ENCODE peak calls at places on chromosome 7, in nine cellular contexts. X is spleen, W is upper lobe of left lung, A is OCI-LY7, F is upper lobe of right lung, S is fibroblast of pulmonary artery, I is mucosa of descending colon, M is IMR-90, B is fibroblast of lung. Q is an unnamed sample.

GRCh38 chr7:43884617-43885016 is 15.3 kb upstream of the MRPS24 start:
- DNase-seq in X (no peak), W (no peak), A (no peak), F (no peak), S (no peak), I (no peak), M (no peak), B (no peak), Q (no peak)

GRCh38 chr7:135741905-135742304 is 6.7 kb downstream of the FAM180A start:
- DNase-seq in X (no peak), W (no peak), A (no peak), F (no peak), S (no peak), I (no peak), M (no peak), B (no peak), Q (no peak)

GRCh38 chr7:149787428-149788299 is 14.3 kb upstream of the ZNF467 start:
- DNase-seq in X (no peak), W (peak), A (no peak), F (no peak), S (no peak), I (no peak), M (no peak), B (no peak), Q (no peak)

GRCh38 chr7:22397981-22398380 is 41.0 kb upstream of the RAPGEF5 start:
- DNase-seq in X (no peak), W (no peak), A (no peak), F (no peak), S (no peak), I (no peak), M (peak), B (peak), Q (peak)

GRCh38 chr7:11701829-11702560 is 130.0 kb downstream of the THSD7A start:
- DNase-seq in X (no peak), W (no peak), A (no peak), F (no peak), S (no peak), I (no peak), M (no peak), B (peak), Q (no peak)

GRCh38 chr7:134741901-134742635 is 37.4 kb upstream of the CALD1 start:
- DNase-seq in X (no peak), W (no peak), A (no peak), F (no peak), S (peak), I (no peak), M (peak), B (peak), Q (peak)

GRCh38 chr7:2601907-2602735 is 29.7 kb upstream of the TTYH3 start:
- DNase-seq in X (no peak), W (no peak), A (no peak), F (no peak), S (no peak), I (no peak), M (no peak), B (no peak), Q (no peak)

GRCh38 chr7:98354511-98355249 is 46.2 kb downstream of the BAIAP2L1 start:
- DNase-seq in X (no peak), W (peak), A (no peak), F (peak), S (peak), I (peak), M (peak), B (peak), Q (peak)

GRCh38 chr7:142496545-142496991 is 238.7 kb upstream of the PRSS58 start:
- DNase-seq in X (no peak), W (no peak), A (peak), F (no peak), S (peak), I (no peak), M (peak), B (peak), Q (peak)

GRCh38 chr7:69684955-69685631 is 86.8 kb downstream of the AUTS2 start:
- DNase-seq in X (no peak), W (no peak), A (no peak), F (no peak), S (no peak), I (no peak), M (no peak), B (no peak), Q (no peak)

GRCh38 chr7:50307368-50308012 is 3.0 kb downstream of the IKZF1 start:
- DNase-seq in X (peak), W (no peak), A (peak), F (no peak), S (no peak), I (no peak), M (no peak), B (no peak), Q (no peak)

GRCh38 chr7:41110186-41110585 is 592.7 kb downstream of the INHBA start:
- DNase-seq in X (no peak), W (no peak), A (no peak), F (no peak), S (no peak), I (no peak), M (peak), B (peak), Q (peak)

GRCh38 chr7:92751902-92752901 is 84.2 kb downstream of the CDK6 start:
- DNase-seq in X (no peak), W (no peak), A (no peak), F (no peak), S (peak), I (no peak), M (peak), B (peak), Q (peak)

GRCh38 chr7:92750440-92750839 is 85.9 kb downstream of the CDK6 start:
- DNase-seq in X (no peak), W (no peak), A (no peak), F (no peak), S (peak), I (no peak), M (peak), B (peak), Q (peak)

GRCh38 chr7:92749832-92750231 is 86.5 kb downstream of the CDK6 start:
- DNase-seq in X (no peak), W (no peak), A (no peak), F (no peak), S (no peak), I (no peak), M (no peak), B (no peak), Q (no peak)

GRCh38 chr7:92749327-92749730 is 87.0 kb downstream of the CDK6 start:
- DNase-seq in X (no peak), W (no peak), A (no peak), F (no peak), S (no peak), I (no peak), M (peak), B (no peak), Q (peak)

DNA sequence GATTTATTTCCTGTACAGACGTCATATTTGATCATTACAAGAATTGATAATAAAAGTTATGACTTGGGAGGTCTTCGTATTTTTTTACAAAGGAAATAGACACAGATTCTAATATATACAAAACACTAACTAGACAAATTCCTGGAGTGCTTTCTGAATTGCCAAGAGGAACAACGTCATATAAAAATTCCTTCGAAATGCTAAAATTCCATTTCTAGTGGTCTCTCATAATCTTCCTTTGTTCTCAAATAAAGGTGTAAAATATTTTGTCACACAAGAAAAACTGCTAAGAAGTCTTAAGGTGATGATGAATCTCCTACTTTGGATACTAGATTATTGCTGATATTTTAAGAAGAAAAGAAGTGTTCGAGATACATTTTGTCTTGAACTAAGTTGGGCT is 85.4 kb downstream of the CDK6 start:
- DNase-seq in X (no peak), W (no peak), A (no peak), F (no peak), S (no peak), I (no peak), M (peak), B (peak), Q (no peak)
- TF ChIP-seq CTCF in X (no peak), W (no peak), A (no peak), F (no peak), S (no peak), I (no peak), M (no peak), B (no peak), Q (no peak)

GRCh38 chr7:114575098-114575497 is 160.5 kb downstream of the FOXP2 start:
- DNase-seq in X (no peak), W (no peak), A (no peak), F (no peak), S (no peak), I (no peak), M (no peak), B (no peak), Q (no peak)

GRCh38 chr7:114574384-114574783 is 159.8 kb downstream of the FOXP2 start:
- DNase-seq in X (no peak), W (no peak), A (no peak), F (no peak), S (peak), I (no peak), M (peak), B (peak), Q (peak)

GRCh38 chr7:114567416-114567815 is 152.8 kb downstream of the FOXP2 start:
- DNase-seq in X (no peak), W (no peak), A (no peak), F (no peak), S (no peak), I (no peak), M (no peak), B (no peak), Q (peak)

GRCh38 chr7:114569160-114569559 is 154.5 kb downstream of the FOXP2 start:
- DNase-seq in X (no peak), W (no peak), A (no peak), F (no peak), S (no peak), I (no peak), M (no peak), B (no peak), Q (no peak)
- H3K4me3 ChIP-seq in X (no peak), W (no peak), A (no peak), F (no peak), S (no peak), I (no peak), M (no peak), B (no peak), Q (no peak)

GRCh38 chr7:155195939-155196523 is 101.6 kb upstream of the INSIG1 start:
- DNase-seq in X (no peak), W (no peak), A (no peak), F (no peak), S (no peak), I (no peak), M (no peak), B (no peak), Q (no peak)
- TF ChIP-seq CTCF in X (no peak), W (no peak), A (no peak), F (no peak), S (no peak), I (no peak), M (no peak), B (no peak), Q (no peak)

GRCh38 chr7:132113536-132114409 is 462.5 kb downstream of the PLXNA4 start:
- DNase-seq in X (no peak), W (no peak), A (no peak), F (no peak), S (no peak), I (no peak), M (no peak), B (no peak), Q (no peak)
- H3K4me3 ChIP-seq in X (no peak), W (no peak), A (no peak), F (no peak), S (no peak), I (no peak), M (no peak), B (no peak), Q (no peak)

DNA sequence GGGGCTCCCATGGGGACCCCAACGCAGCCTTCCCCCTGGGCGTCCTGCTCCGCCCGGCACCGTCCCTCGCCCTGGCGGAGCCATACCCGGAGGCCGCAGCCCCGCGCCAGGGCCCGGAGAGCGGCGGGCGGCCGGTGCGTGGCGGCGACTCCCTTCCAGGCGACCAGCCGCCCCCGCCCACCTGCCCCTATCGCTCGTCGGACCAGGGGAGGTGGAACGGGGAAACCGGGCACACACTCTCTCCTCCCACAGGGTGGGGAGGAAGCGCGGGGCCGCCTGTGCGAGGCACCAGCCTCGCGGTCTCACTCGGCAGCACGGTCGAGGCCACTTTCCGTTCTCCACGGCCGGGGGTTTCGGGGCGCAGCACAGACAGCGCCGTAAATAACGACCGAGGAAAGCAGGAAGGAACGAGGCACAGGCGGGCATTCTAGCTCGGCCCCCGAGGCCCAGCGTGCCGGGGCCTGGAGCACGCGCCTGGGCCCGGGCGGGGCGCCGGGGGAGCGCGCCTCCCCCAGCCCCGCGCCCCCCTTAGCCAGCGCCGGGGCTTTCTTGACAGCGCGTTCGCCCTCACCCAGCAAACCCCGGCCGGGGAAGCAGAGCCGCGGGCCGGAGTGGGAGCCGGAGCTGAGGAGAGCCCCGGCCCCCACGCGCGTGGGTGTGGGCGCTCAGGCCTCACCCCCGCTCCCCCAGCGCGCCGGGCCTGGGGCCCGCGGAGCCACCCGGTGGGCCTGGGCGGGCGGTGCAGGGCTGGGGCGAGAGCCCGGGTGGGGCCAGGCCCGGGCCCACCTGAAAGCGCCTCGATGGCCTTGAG is 936 bp downstream of the IGF2BP3 start:
- DNase-seq in X (peak), W (no peak), A (peak), F (no peak), S (no peak), I (peak), M (no peak), B (no peak), Q (no peak)
- TF ChIP-seq CTCF in X (no peak), W (no peak), A (peak), F (no peak), S (no peak), I (no peak), M (peak), B (no peak), Q (no peak)

Q was measured in fibroblast of mammary gland.